ENCODE peak calls at places on chromosomes 7 and 10, in four cellular contexts. Q is K562, A is GM12878, L is HepG2. Y is an unnamed sample.

GRCh38 chr10:12319085-12319484 is 30.3 kb upstream of the CAMK1D start:
- DNase-seq in Q (no peak), A (no peak), L (no peak), Y (no peak)

GRCh38 chr7:1290262-1291039 is 57.8 kb downstream of the UNCX start:
- DNase-seq in Q (no peak), A (no peak), L (no peak), Y (no peak)

GRCh38 chr10:18021725-18022480 is 70.2 kb downstream of the SLC39A12 start:
- DNase-seq in Q (no peak), A (no peak), L (no peak), Y (no peak)

GRCh38 chr10:131041361-131041916 is 270.1 kb downstream of the TCERG1L start:
- DNase-seq in Q (no peak), A (no peak), L (no peak), Y (no peak)

GRCh38 chr7:134359787-134360432 is 43.2 kb upstream of the SLC35B4 start:
- DNase-seq in Q (peak), A (no peak), L (no peak), Y (no peak)

GRCh38 chr10:21516270-21517131 is 9.0 kb downstream of the SKIDA1 start:
- DNase-seq in Q (peak), A (no peak), L (no peak), Y (peak)

GRCh38 chr7:68421712-68422111 is 1176.6 kb upstream of the AUTS2 start:
- DNase-seq in Q (no peak), A (no peak), L (no peak), Y (no peak)

GRCh38 chr10:128099901-128100300 is 26.3 kb downstream of the MKI67 start:
- DNase-seq in Q (no peak), A (no peak), L (no peak), Y (no peak)

GRCh38 chr10:33876547-33877400 is 542.3 kb upstream of the NRP1 start:
- DNase-seq in Q (no peak), A (no peak), L (peak), Y (no peak)

GRCh38 chr10:129792864-129793263 is 171.2 kb downstream of the EBF3 start:
- DNase-seq in Q (no peak), A (no peak), L (no peak), Y (no peak)

GRCh38 chr7:90645784-90646183 is 49.7 kb downstream of the CDK14 start:
- DNase-seq in Q (no peak), A (no peak), L (no peak), Y (no peak)

GRCh38 chr7:20330176-20330796 is 414 bp upstream of the ITGB8 start:
- DNase-seq in Q (peak), A (no peak), L (peak), Y (peak)
- TF ChIP-seq ATF3 in Q (no peak), A (no peak), L (peak), Y (no peak)

GRCh38 chr10:67663449-67664087 is 32.4 kb downstream of the CTNNA3 start:
- DNase-seq in Q (no peak), A (no peak), L (no peak), Y (peak)
- TF ChIP-seq ESRRA in Q (no peak), A (no peak), L (no peak), Y (no peak)

GRCh38 chr10:86538547-86538946 is 17.0 kb upstream of the WAPL start:
- DNase-seq in Q (no peak), A (no peak), L (no peak), Y (no peak)
- TF ChIP-seq ATF3 in Q (no peak), A (no peak), L (no peak), Y (no peak)

GRCh38 chr10:3568983-3569382 is 216.0 kb downstream of the KLF6 start:
- DNase-seq in Q (no peak), A (no peak), L (no peak), Y (no peak)
- TF ChIP-seq ESRRA in Q (no peak), A (no peak), L (no peak), Y (no peak)

Y was measured in WTC11.